ENCODE peak calls at places on chromosomes 3 and 15, in eight cellular contexts. One of them, this sample, is unnamed.

GRCh38 chr3:129618186-129618820 is 11.8 kb upstream of the PLXND1 start:
- DNase-seq in dorsolateral prefrontal cortex: no peak
- DNase-seq in dermis microvascular lymphatic vessel endothelial cell: peak
- DNase-seq in H9: no peak
- DNase-seq in A673: no peak
- DNase-seq in HEK293T: no peak
- DNase-seq in HS-5: no peak
- DNase-seq in A172: no peak
- DNase-seq in this sample: no peak

GRCh38 chr3:8500208-8500961 is 1.2 kb upstream of the LMCD1 start:
- DNase-seq in dermis microvascular lymphatic vessel endothelial cell: peak
- DNase-seq in A172: no peak
- DNase-seq in HEK293T: no peak
- DNase-seq in HS-5: no peak
- DNase-seq in dorsolateral prefrontal cortex: peak
- DNase-seq in A673: no peak
- DNase-seq in H9: peak
- DNase-seq in this sample: no peak

GRCh38 chr3:75296858-75297257 is 367.3 kb upstream of the FRG2C start:
- DNase-seq in A172: no peak
- DNase-seq in dermis microvascular lymphatic vessel endothelial cell: no peak
- DNase-seq in HEK293T: no peak
- DNase-seq in A673: no peak
- DNase-seq in dorsolateral prefrontal cortex: no peak
- DNase-seq in H9: no peak
- DNase-seq in HS-5: no peak
- DNase-seq in this sample: no peak

GRCh38 chr15:58135511-58136174 is 2.5 kb upstream of the AQP9 start:
- DNase-seq in A172: no peak
- DNase-seq in dermis microvascular lymphatic vessel endothelial cell: no peak
- DNase-seq in H9: no peak
- DNase-seq in dorsolateral prefrontal cortex: no peak
- DNase-seq in A673: no peak
- DNase-seq in HEK293T: no peak
- DNase-seq in HS-5: no peak
- DNase-seq in this sample: no peak

GRCh38 chr3:97835761-97836160 is 13.9 kb downstream of the CRYBG3 start:
- DNase-seq in dermis microvascular lymphatic vessel endothelial cell: no peak
- DNase-seq in HS-5: no peak
- DNase-seq in A172: peak
- DNase-seq in dorsolateral prefrontal cortex: no peak
- DNase-seq in H9: no peak
- DNase-seq in HEK293T: no peak
- DNase-seq in A673: no peak
- DNase-seq in this sample: no peak

GRCh38 chr3:114218578-114219185 is 18.7 kb downstream of the ZNF80 start:
- DNase-seq in A172: no peak
- DNase-seq in dermis microvascular lymphatic vessel endothelial cell: no peak
- DNase-seq in dorsolateral prefrontal cortex: no peak
- DNase-seq in H9: no peak
- DNase-seq in A673: no peak
- DNase-seq in HEK293T: no peak
- DNase-seq in HS-5: no peak
- DNase-seq in this sample: no peak

GRCh38 chr3:152193673-152194267 is 75.0 kb upstream of the MBNL1 start:
- DNase-seq in dorsolateral prefrontal cortex: no peak
- DNase-seq in A673: no peak
- DNase-seq in H9: no peak
- DNase-seq in HS-5: no peak
- DNase-seq in HEK293T: no peak
- DNase-seq in A172: no peak
- DNase-seq in dermis microvascular lymphatic vessel endothelial cell: no peak
- DNase-seq in this sample: no peak

GRCh38 chr3:127420825-127421224 is 133.0 kb upstream of the PRR20G start:
- DNase-seq in dorsolateral prefrontal cortex: no peak
- DNase-seq in HS-5: no peak
- DNase-seq in A673: no peak
- DNase-seq in A172: no peak
- DNase-seq in H9: no peak
- DNase-seq in HEK293T: no peak
- DNase-seq in dermis microvascular lymphatic vessel endothelial cell: no peak
- DNase-seq in this sample: peak

GRCh38 chr3:105553851-105554250 is 187.1 kb downstream of the ALCAM start:
- DNase-seq in HEK293T: no peak
- DNase-seq in H9: no peak
- DNase-seq in HS-5: no peak
- DNase-seq in dorsolateral prefrontal cortex: no peak
- DNase-seq in dermis microvascular lymphatic vessel endothelial cell: no peak
- DNase-seq in A172: no peak
- DNase-seq in A673: no peak
- DNase-seq in this sample: no peak

GRCh38 chr15:59349715-59350420 is 22.8 kb downstream of the MYO1E start:
- DNase-seq in dorsolateral prefrontal cortex: no peak
- DNase-seq in A172: peak
- DNase-seq in HEK293T: no peak
- DNase-seq in H9: no peak
- DNase-seq in HS-5: peak
- DNase-seq in dermis microvascular lymphatic vessel endothelial cell: peak
- DNase-seq in A673: no peak
- DNase-seq in this sample: no peak